ENCODE peak calls at places on chromosomes 13 and 19, in six cellular contexts. I is GM13977, L is spleen, V is AG09309, U is WTC11, C is AG04450. R is an unnamed sample.
A peak's percentile ranks its signal among the peaks of the same experiment; 100 is the strongest.

GRCh38 chr19:30175987-30176386 is 196.2 kb upstream of the ZNF536 start:
- DNase-seq in I (no peak), L (no peak), V (no peak), U (no peak), C (no peak), R (no peak)

GRCh38 chr19:7397687-7398086 is 49.0 kb downstream of the ARHGEF18 start:
- DNase-seq in I (no peak), L (no peak), V (peak; percentile 56), U (no peak), C (peak; percentile 43), R (peak; percentile 97)

GRCh38 chr19:2039082-2039958 is 11.7 kb downstream of the MKNK2 start:
- DNase-seq in I (no peak), L (peak; percentile 85), V (no peak), U (no peak), C (no peak), R (no peak)

GRCh38 chr13:43339145-43339820 is 315.9 kb downstream of the DNAJC15 start:
- DNase-seq in I (no peak), L (no peak), V (no peak), U (no peak), C (no peak), R (no peak)

GRCh38 chr13:44107357-44108121 is 227.8 kb downstream of the LACC1 start:
- DNase-seq in I (no peak), L (no peak), V (no peak), U (no peak), C (no peak), R (no peak)

GRCh38 chr19:2779121-2779740 is 3.8 kb downstream of the SGTA start:
- DNase-seq in I (no peak), L (no peak), V (no peak), U (no peak), C (no peak), R (no peak)

GRCh38 chr19:1854542-1855039 is 6.3 kb upstream of the REXO1 start:
- DNase-seq in I (no peak), L (peak; percentile 89), V (no peak), U (peak; percentile 46), C (no peak), R (no peak)

GRCh38 chr13:37481005-37481857 is 117.3 kb downstream of the POSTN start:
- DNase-seq in I (no peak), L (no peak), V (no peak), U (no peak), C (no peak), R (peak; percentile 52)

GRCh38 chr19:50564229-50565105 is 3.8 kb downstream of the LRRC4B start:
- DNase-seq in I (no peak), L (no peak), V (no peak), U (no peak), C (no peak), R (no peak)

GRCh38 chr13:20354722-20355121 is 122.6 kb upstream of the GJB6 start:
- DNase-seq in I (no peak), L (no peak), V (no peak), U (no peak), C (no peak), R (no peak)

GRCh38 chr13:20350819-20351218 is 118.7 kb upstream of the GJB6 start:
- DNase-seq in I (no peak), L (no peak), V (no peak), U (no peak), C (no peak), R (no peak)

GRCh38 chr13:20351279-20352022 is 119.3 kb upstream of the GJB6 start:
- DNase-seq in I (no peak), L (no peak), V (peak; percentile 72), U (no peak), C (peak; percentile 26), R (peak; percentile 89)

GRCh38 chr13:20356437-20356836 is 124.3 kb upstream of the GJB6 start:
- DNase-seq in I (no peak), L (no peak), V (no peak), U (no peak), C (no peak), R (no peak)

DNA sequence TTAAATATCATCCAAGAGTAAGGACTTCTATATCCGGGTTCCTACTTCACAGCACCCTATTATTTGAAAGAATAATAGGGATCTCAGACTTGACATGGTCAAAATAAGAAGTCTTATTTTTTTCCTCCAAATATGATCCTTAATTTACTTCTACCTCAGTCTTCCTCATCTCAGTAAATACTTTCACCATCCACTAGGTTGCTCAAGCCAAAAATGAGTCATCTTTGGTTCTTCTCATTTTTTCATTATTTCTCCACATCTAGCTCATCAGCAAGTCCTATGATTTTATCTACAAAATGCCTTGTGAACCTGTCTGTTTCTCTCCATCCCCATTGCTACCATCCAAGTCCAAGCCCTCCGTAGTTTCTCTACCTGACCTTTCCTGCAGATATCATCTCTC is 121.9 kb upstream of the GJB6 start:
- DNase-seq in I (no peak), L (no peak), V (peak; percentile 37), U (no peak), C (no peak), R (peak; percentile 76)
- TF ChIP-seq CTCF in I (no peak), L (no peak), V (peak; percentile 15), U (no peak), C (peak; percentile 33), R (no peak)

DNA sequence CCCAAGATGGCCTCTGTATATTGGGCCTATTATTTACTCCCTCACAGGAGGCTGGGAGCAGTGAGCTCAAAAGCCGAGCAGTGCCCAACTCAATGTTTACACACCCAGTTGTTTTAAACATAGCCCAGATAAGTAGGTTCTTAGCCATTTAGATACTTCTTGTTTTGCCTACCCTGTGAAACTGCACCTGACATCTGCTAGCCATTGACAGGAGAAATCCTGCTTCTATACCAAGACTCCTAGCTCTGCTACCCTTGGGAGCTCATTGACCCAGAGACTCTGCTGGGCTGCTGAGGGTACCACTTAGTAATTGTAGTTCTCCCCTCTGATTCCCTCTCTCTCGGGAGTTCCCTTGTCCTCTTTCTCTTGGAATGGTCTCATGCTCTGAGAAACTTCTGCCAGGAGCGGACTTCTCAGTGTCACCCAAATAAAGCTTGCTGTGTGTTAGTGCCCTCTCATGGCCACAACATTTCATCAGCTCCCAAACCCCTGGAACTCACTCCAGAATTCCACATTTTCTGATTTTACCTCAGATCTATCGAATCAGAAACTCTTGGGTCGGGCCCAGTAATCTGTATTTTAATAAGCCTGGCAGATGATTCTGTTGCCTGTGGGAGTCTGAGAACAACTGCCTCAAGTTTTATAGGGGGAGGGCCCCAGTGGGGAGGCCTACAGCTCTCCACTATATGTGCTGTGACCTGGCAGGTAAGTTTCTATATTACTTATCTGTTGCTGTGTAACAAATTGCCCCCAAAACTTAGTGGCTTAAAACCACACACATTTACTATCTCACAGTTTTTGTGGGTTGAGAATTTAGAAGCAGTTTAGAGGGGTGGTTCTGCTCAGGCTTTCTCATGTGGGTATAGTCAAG is 221.1 kb downstream of the TDRD3 start:
- DNase-seq in I (no peak), L (no peak), V (peak; percentile 14), U (peak; percentile 38), C (no peak), R (peak; percentile 75)
- TF ChIP-seq CTCF in I (peak; percentile 24), L (no peak), V (peak; percentile 73), U (no peak), C (peak; percentile 46), R (peak; percentile 81)

DNA sequence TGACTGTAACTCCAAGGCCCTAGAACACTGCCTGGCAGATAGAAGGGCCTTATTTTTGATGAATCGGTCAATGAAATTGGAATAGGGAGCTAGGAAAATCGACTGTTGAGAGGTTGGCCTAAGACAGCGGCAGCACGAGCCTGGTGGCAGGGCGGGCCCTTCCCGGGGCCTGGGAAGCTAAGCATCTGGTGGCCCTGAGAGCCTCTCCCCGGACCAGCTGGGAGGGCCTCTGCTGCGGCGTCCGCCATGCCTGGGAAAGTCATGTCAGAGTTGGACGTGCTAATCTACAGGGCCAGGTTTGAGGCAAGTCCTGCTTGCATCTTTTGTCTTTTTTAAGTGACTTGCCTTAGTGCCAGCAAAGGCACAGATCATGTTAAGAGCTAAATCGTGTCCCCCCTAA is 11.2 kb upstream of the GPR12 start:
- DNase-seq in I (no peak), L (no peak), V (no peak), U (no peak), C (no peak), R (no peak)
- TF ChIP-seq CTCF in I (no peak), L (no peak), V (no peak), U (no peak), C (no peak), R (no peak)

GRCh38 chr19:15758379-15758778 is 20.6 kb downstream of the OR10H3 start:
- DNase-seq in I (no peak), L (no peak), V (no peak), U (no peak), C (no peak), R (no peak)

DNA sequence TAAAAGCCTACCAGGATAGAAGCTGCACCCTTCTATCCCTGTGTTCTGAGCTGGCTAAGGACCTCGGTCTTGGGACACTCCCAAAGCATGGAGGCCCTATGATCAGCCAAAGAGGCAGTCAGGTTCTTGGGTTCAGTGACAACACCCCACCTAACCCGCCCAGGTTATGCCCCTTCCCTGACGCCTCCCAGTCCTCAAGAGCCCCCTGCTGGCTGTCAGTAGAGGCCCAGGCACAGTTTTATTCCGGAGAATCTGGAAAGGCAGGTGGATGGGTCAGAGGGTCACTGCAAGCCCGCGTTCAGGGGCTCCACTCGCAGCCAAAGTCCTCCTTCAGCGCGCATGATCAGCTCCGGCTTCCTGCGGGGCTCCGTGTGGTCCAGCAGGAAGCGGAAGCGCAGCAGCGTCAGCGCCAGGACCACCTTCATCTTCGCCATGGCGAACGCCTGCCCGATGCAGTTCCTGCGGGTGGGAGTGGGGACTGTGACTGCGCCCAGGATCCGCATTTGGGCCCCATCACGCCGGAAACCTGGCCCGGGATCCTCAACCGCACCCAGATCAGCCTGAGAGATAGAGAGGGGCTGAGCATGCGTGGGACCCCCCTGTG is 22.3 kb downstream of the OR10H3 start:
- DNase-seq in I (no peak), L (no peak), V (no peak), U (peak; percentile 19), C (no peak), R (no peak)
- TF ChIP-seq CTCF in I (no peak), L (no peak), V (no peak), U (no peak), C (no peak), R (no peak)

DNA sequence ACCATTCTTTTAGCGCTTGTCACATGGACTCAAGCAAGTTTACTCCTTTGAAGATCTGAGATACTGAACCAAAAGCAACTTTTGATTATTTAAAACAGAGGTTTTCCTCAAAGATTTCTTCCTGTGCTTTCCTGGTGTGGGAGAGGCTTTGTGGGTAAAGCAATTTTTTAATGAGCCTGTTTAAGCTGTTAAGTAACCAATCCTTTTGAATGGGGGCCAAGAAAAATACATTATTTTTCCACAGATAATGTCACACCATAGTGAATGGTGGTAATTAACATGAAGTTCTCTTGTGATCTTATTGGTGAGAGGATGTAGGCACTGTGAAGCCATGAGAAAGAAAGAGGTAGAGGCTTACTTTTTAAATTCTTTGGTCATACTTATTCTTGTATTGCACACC is 55.8 kb upstream of the OBI1 start:
- DNase-seq in I (no peak), L (no peak), V (no peak), U (no peak), C (no peak), R (no peak)
- TF ChIP-seq CTCF in I (no peak), L (no peak), V (no peak), U (no peak), C (no peak), R (no peak)

R was measured in choroid plexus epithelial cell.